ENCODE peak calls at places on chromosomes 12 and 14, in five cellular contexts. N is T-helper 2 cell, J is H4, X is GM23248, E is GM20000. G is an unnamed sample.
A peak's percentile ranks its signal among the peaks of the same experiment; 100 is the strongest.

GRCh38 chr12:103093499-103094106 is 136.1 kb downstream of the ASCL1 start:
- DNase-seq in N (no peak), J (no peak), X (no peak), E (no peak), G (no peak)

GRCh38 chr12:130218682-130219081 is 56.4 kb downstream of the FZD10 start:
- DNase-seq in N (no peak), J (no peak), X (no peak), E (no peak), G (no peak)

GRCh38 chr14:61130512-61131260 is 149.6 kb downstream of the SLC38A6 start:
- DNase-seq in N (no peak), J (no peak), X (no peak), E (no peak), G (no peak)

GRCh38 chr12:45421736-45422135 is 205.8 kb downstream of the ANO6 start:
- DNase-seq in N (no peak), J (no peak), X (no peak), E (no peak), G (no peak)

GRCh38 chr14:61443481-61443880 is 122.1 kb downstream of the PRKCH start:
- DNase-seq in N (no peak), J (no peak), X (no peak), E (no peak), G (no peak)

GRCh38 chr12:112750971-112751370 is 40.6 kb upstream of the RPH3A start:
- DNase-seq in N (no peak), J (no peak), X (no peak), E (no peak), G (peak; percentile 74)

GRCh38 chr12:111157486-111157885 is 211.4 kb downstream of the PHETA1 start:
- DNase-seq in N (no peak), J (no peak), X (no peak), E (no peak), G (no peak)

GRCh38 chr12:47837190-47838171 is 17.8 kb upstream of the HDAC7 start:
- DNase-seq in N (peak; percentile 65), J (peak; percentile 66), X (peak; percentile 75), E (peak; percentile 74), G (peak; percentile 78)

GRCh38 chr14:20719777-20720176 is 25.9 kb upstream of the EDDM3A start:
- DNase-seq in N (peak; percentile 52), J (no peak), X (no peak), E (no peak), G (no peak)

GRCh38 chr12:97877404-97877803 is 414.8 kb downstream of the RMST start:
- DNase-seq in N (no peak), J (no peak), X (no peak), E (no peak), G (no peak)

GRCh38 chr14:71764701-71765347 is 167.4 kb upstream of the RGS6 start:
- DNase-seq in N (no peak), J (no peak), X (peak; percentile 41), E (no peak), G (no peak)

GRCh38 chr12:6821674-6822433 is at the start of gene GPR162:
- DNase-seq in N (no peak), J (peak; percentile 47), X (peak; percentile 61), E (no peak), G (peak; percentile 49)

GRCh38 chr14:20857630-20858261 is 33.4 kb upstream of the RNASE3 start:
- DNase-seq in N (peak; percentile 72), J (peak; percentile 19), X (peak; percentile 70), E (peak; percentile 63), G (peak; percentile 59)

GRCh38 chr14:94145902-94146527 is 16.6 kb upstream of the IFI27L2 start:
- DNase-seq in N (peak; percentile 45), J (peak; percentile 42), X (no peak), E (no peak), G (no peak)

GRCh38 chr12:109738209-109738608 is 24.6 kb downstream of the FAM222A start:
- DNase-seq in N (no peak), J (no peak), X (no peak), E (no peak), G (no peak)

GRCh38 chr12:49880756-49881390 is 22.8 kb downstream of the FAIM2 start:
- DNase-seq in N (no peak), J (no peak), X (no peak), E (no peak), G (no peak)

GRCh38 chr12:6214633-6215032 is 14.4 kb downstream of the CD9 start:
- DNase-seq in N (no peak), J (no peak), X (no peak), E (no peak), G (no peak)

GRCh38 chr14:57013987-57014386 is 203.7 kb upstream of the OTX2 start:
- DNase-seq in N (no peak), J (no peak), X (no peak), E (no peak), G (no peak)

G was measured in ELR.